ENCODE peak calls at places on chromosomes 4 and X, in eight cellular contexts. One of them, this sample, is unnamed.

GRCh38 chrX:136310411-136310810 is 9.6 kb downstream of the ADGRG4 start:
- DNase-seq in right atrium auricular region: no peak
- DNase-seq in right cardiac atrium: no peak
- DNase-seq in tibial artery: no peak
- DNase-seq in IMR-90: peak; percentile 1
- DNase-seq in transverse colon: no peak
- DNase-seq in pancreas: no peak
- DNase-seq in Peyer's patch: no peak
- DNase-seq in this sample: peak; percentile 55

GRCh38 chr4:167868163-167868562 is 224.2 kb upstream of the ANXA10 start:
- DNase-seq in right atrium auricular region: no peak
- DNase-seq in right cardiac atrium: no peak
- DNase-seq in tibial artery: no peak
- DNase-seq in IMR-90: peak; percentile 34
- DNase-seq in transverse colon: no peak
- DNase-seq in pancreas: no peak
- DNase-seq in Peyer's patch: no peak
- DNase-seq in this sample: peak; percentile 22

GRCh38 chr4:3311095-3311372 is 18.2 kb downstream of the RGS12 start:
- DNase-seq in right atrium auricular region: peak; percentile 40
- DNase-seq in right cardiac atrium: peak; percentile 22
- DNase-seq in tibial artery: peak; percentile 31
- DNase-seq in IMR-90: no peak
- DNase-seq in transverse colon: no peak
- DNase-seq in pancreas: no peak
- DNase-seq in Peyer's patch: no peak
- DNase-seq in this sample: no peak

GRCh38 chrX:96696462-96696861 is 11.8 kb downstream of the DIAPH2 start:
- DNase-seq in right atrium auricular region: no peak
- DNase-seq in right cardiac atrium: no peak
- DNase-seq in tibial artery: no peak
- DNase-seq in IMR-90: no peak
- DNase-seq in transverse colon: no peak
- DNase-seq in pancreas: no peak
- DNase-seq in Peyer's patch: no peak
- DNase-seq in this sample: no peak

GRCh38 chr4:95409127-95409526 is 139.6 kb downstream of the UNC5C start:
- DNase-seq in right atrium auricular region: no peak
- DNase-seq in right cardiac atrium: no peak
- DNase-seq in tibial artery: no peak
- DNase-seq in IMR-90: peak; percentile 18
- DNase-seq in transverse colon: no peak
- DNase-seq in pancreas: no peak
- DNase-seq in Peyer's patch: no peak
- DNase-seq in this sample: peak; percentile 31

GRCh38 chr4:7256989-7257810 is 64.9 kb downstream of the SORCS2 start:
- DNase-seq in right atrium auricular region: peak; percentile 64
- DNase-seq in right cardiac atrium: peak; percentile 87
- DNase-seq in tibial artery: peak; percentile 76
- DNase-seq in IMR-90: no peak
- DNase-seq in transverse colon: peak; percentile 27
- DNase-seq in pancreas: peak; percentile 87
- DNase-seq in Peyer's patch: no peak
- DNase-seq in this sample: peak; percentile 12

GRCh38 chr4:48710446-48711209 is 69.5 kb downstream of the FRYL start:
- DNase-seq in right atrium auricular region: no peak
- DNase-seq in right cardiac atrium: no peak
- DNase-seq in tibial artery: no peak
- DNase-seq in IMR-90: peak; percentile 4
- DNase-seq in transverse colon: no peak
- DNase-seq in pancreas: no peak
- DNase-seq in Peyer's patch: no peak
- DNase-seq in this sample: no peak

GRCh38 chrX:77446029-77446585 is 1.1 kb upstream of the FGF16 start:
- DNase-seq in right atrium auricular region: no peak
- DNase-seq in right cardiac atrium: peak; percentile 52
- DNase-seq in tibial artery: no peak
- DNase-seq in IMR-90: no peak
- DNase-seq in transverse colon: peak; percentile 10
- DNase-seq in pancreas: peak; percentile 27
- DNase-seq in Peyer's patch: peak; percentile 40
- DNase-seq in this sample: no peak

GRCh38 chr4:155552180-155552579 is 114.5 kb upstream of the GUCY1A1 start:
- DNase-seq in right atrium auricular region: no peak
- DNase-seq in right cardiac atrium: no peak
- DNase-seq in tibial artery: no peak
- DNase-seq in IMR-90: peak; percentile 81
- DNase-seq in transverse colon: no peak
- DNase-seq in pancreas: no peak
- DNase-seq in Peyer's patch: no peak
- DNase-seq in this sample: peak; percentile 89

GRCh38 chrX:41923925-41924693 is 755 bp upstream of the CASK start:
- DNase-seq in right atrium auricular region: no peak
- DNase-seq in right cardiac atrium: peak; percentile 30
- DNase-seq in tibial artery: peak; percentile 54
- DNase-seq in IMR-90: peak; percentile 26
- DNase-seq in transverse colon: peak; percentile 51
- DNase-seq in pancreas: no peak
- DNase-seq in Peyer's patch: peak; percentile 49
- DNase-seq in this sample: peak; percentile 35

GRCh38 chrX:108834036-108834435 is 97.7 kb upstream of the IRS4 start:
- DNase-seq in right atrium auricular region: no peak
- DNase-seq in right cardiac atrium: no peak
- DNase-seq in tibial artery: no peak
- DNase-seq in IMR-90: no peak
- DNase-seq in transverse colon: no peak
- DNase-seq in pancreas: no peak
- DNase-seq in Peyer's patch: no peak
- DNase-seq in this sample: no peak

GRCh38 chrX:130793966-130794365 is 109.0 kb downstream of the ENOX2 start:
- DNase-seq in right atrium auricular region: no peak
- DNase-seq in right cardiac atrium: no peak
- DNase-seq in tibial artery: no peak
- DNase-seq in IMR-90: no peak
- DNase-seq in transverse colon: no peak
- DNase-seq in pancreas: no peak
- DNase-seq in Peyer's patch: no peak
- DNase-seq in this sample: no peak

GRCh38 chr4:85747871-85748491 is 273.0 kb downstream of the ARHGAP24 start:
- DNase-seq in right atrium auricular region: no peak
- DNase-seq in right cardiac atrium: no peak
- DNase-seq in tibial artery: no peak
- DNase-seq in IMR-90: peak; percentile 83
- DNase-seq in transverse colon: peak; percentile 15
- DNase-seq in pancreas: no peak
- DNase-seq in Peyer's patch: no peak
- DNase-seq in this sample: peak; percentile 88

GRCh38 chr4:123411976-123412589 is 15.5 kb downstream of the SPRY1 start:
- DNase-seq in right atrium auricular region: no peak
- DNase-seq in right cardiac atrium: no peak
- DNase-seq in tibial artery: no peak
- DNase-seq in IMR-90: no peak
- DNase-seq in transverse colon: no peak
- DNase-seq in pancreas: no peak
- DNase-seq in Peyer's patch: no peak
- DNase-seq in this sample: no peak

GRCh38 chr4:149993030-149993429 is 85.2 kb upstream of the DCLK2 start:
- DNase-seq in right atrium auricular region: no peak
- DNase-seq in right cardiac atrium: no peak
- DNase-seq in tibial artery: no peak
- DNase-seq in IMR-90: peak; percentile 52
- DNase-seq in transverse colon: no peak
- DNase-seq in pancreas: no peak
- DNase-seq in Peyer's patch: no peak
- DNase-seq in this sample: peak; percentile 61

GRCh38 chr4:23135792-23136645 is 443.3 kb downstream of the GBA3 start:
- DNase-seq in right atrium auricular region: no peak
- DNase-seq in right cardiac atrium: no peak
- DNase-seq in tibial artery: no peak
- DNase-seq in IMR-90: peak; percentile 41
- DNase-seq in transverse colon: no peak
- DNase-seq in pancreas: no peak
- DNase-seq in Peyer's patch: no peak
- DNase-seq in this sample: peak; percentile 70

GRCh38 chr4:16001484-16001858 is 38.5 kb upstream of the FGFBP2 start:
- DNase-seq in right atrium auricular region: peak; percentile 77
- DNase-seq in right cardiac atrium: peak; percentile 75
- DNase-seq in tibial artery: peak; percentile 76
- DNase-seq in IMR-90: peak; percentile 72
- DNase-seq in transverse colon: peak; percentile 48
- DNase-seq in pancreas: peak; percentile 24
- DNase-seq in Peyer's patch: no peak
- DNase-seq in this sample: peak; percentile 71

GRCh38 chrX:153723351-153724251 is 586 bp downstream of the BCAP31 start:
- DNase-seq in right atrium auricular region: no peak
- DNase-seq in right cardiac atrium: peak; percentile 75
- DNase-seq in tibial artery: no peak
- DNase-seq in IMR-90: peak; percentile 37
- DNase-seq in transverse colon: peak; percentile 55
- DNase-seq in pancreas: peak; percentile 53
- DNase-seq in Peyer's patch: peak; percentile 70
- DNase-seq in this sample: peak; percentile 35

GRCh38 chr4:1170156-1170804 is 2.1 kb downstream of the SPON2 start:
- DNase-seq in right atrium auricular region: no peak
- DNase-seq in right cardiac atrium: peak; percentile 49
- DNase-seq in tibial artery: peak; percentile 63
- DNase-seq in IMR-90: no peak
- DNase-seq in transverse colon: no peak
- DNase-seq in pancreas: no peak
- DNase-seq in Peyer's patch: no peak
- DNase-seq in this sample: no peak
- H3K4me3 ChIP-seq in right atrium auricular region: peak overlapping the region; percentile 49
- H3K4me3 ChIP-seq in right cardiac atrium: no peak overlapping the region
- H3K4me3 ChIP-seq in tibial artery: no peak overlapping the region
- H3K4me3 ChIP-seq in IMR-90: no peak overlapping the region
- H3K4me3 ChIP-seq in transverse colon: no peak overlapping the region
- H3K4me3 ChIP-seq in pancreas: no peak overlapping the region
- H3K4me3 ChIP-seq in Peyer's patch: peak overlapping the region; percentile 53
- H3K4me3 ChIP-seq in this sample: no peak overlapping the region

GRCh38 chr4:87971866-87972265 is 3.6 kb upstream of the SPP1 start:
- DNase-seq in right atrium auricular region: no peak
- DNase-seq in right cardiac atrium: no peak
- DNase-seq in tibial artery: no peak
- DNase-seq in IMR-90: no peak
- DNase-seq in transverse colon: no peak
- DNase-seq in pancreas: no peak
- DNase-seq in Peyer's patch: no peak
- DNase-seq in this sample: no peak

GRCh38 chr4:87977521-87978278 is 2.2 kb downstream of the SPP1 start:
- DNase-seq in right atrium auricular region: no peak
- DNase-seq in right cardiac atrium: no peak
- DNase-seq in tibial artery: no peak
- DNase-seq in IMR-90: no peak
- DNase-seq in transverse colon: no peak
- DNase-seq in pancreas: no peak
- DNase-seq in Peyer's patch: no peak
- DNase-seq in this sample: no peak

GRCh38 chr4:87975466-87975865 is at the start of gene SPP1:
- DNase-seq in right atrium auricular region: no peak
- DNase-seq in right cardiac atrium: no peak
- DNase-seq in tibial artery: no peak
- DNase-seq in IMR-90: peak; percentile 13
- DNase-seq in transverse colon: no peak
- DNase-seq in pancreas: no peak
- DNase-seq in Peyer's patch: no peak
- DNase-seq in this sample: peak; percentile 37

GRCh38 chr4:87974856-87975462 is 555 bp upstream of the SPP1 start:
- DNase-seq in right atrium auricular region: no peak
- DNase-seq in right cardiac atrium: no peak
- DNase-seq in tibial artery: no peak
- DNase-seq in IMR-90: peak; percentile 4
- DNase-seq in transverse colon: no peak
- DNase-seq in pancreas: peak; percentile 41
- DNase-seq in Peyer's patch: no peak
- DNase-seq in this sample: no peak

GRCh38 chr4:87973283-87974169 is 2.0 kb upstream of the SPP1 start:
- DNase-seq in right atrium auricular region: no peak
- DNase-seq in right cardiac atrium: peak; percentile 73
- DNase-seq in tibial artery: peak; percentile 68
- DNase-seq in IMR-90: peak; percentile 84
- DNase-seq in transverse colon: peak; percentile 30
- DNase-seq in pancreas: peak; percentile 53
- DNase-seq in Peyer's patch: no peak
- DNase-seq in this sample: peak; percentile 89
- H3K4me3 ChIP-seq in right atrium auricular region: no peak overlapping the region
- H3K4me3 ChIP-seq in right cardiac atrium: no peak overlapping the region
- H3K4me3 ChIP-seq in tibial artery: no peak overlapping the region
- H3K4me3 ChIP-seq in IMR-90: peak overlapping the region; percentile 34
- H3K4me3 ChIP-seq in transverse colon: no peak overlapping the region
- H3K4me3 ChIP-seq in pancreas: no peak overlapping the region
- H3K4me3 ChIP-seq in Peyer's patch: no peak overlapping the region
- H3K4me3 ChIP-seq in this sample: peak overlapping the region; percentile 17

DNA sequence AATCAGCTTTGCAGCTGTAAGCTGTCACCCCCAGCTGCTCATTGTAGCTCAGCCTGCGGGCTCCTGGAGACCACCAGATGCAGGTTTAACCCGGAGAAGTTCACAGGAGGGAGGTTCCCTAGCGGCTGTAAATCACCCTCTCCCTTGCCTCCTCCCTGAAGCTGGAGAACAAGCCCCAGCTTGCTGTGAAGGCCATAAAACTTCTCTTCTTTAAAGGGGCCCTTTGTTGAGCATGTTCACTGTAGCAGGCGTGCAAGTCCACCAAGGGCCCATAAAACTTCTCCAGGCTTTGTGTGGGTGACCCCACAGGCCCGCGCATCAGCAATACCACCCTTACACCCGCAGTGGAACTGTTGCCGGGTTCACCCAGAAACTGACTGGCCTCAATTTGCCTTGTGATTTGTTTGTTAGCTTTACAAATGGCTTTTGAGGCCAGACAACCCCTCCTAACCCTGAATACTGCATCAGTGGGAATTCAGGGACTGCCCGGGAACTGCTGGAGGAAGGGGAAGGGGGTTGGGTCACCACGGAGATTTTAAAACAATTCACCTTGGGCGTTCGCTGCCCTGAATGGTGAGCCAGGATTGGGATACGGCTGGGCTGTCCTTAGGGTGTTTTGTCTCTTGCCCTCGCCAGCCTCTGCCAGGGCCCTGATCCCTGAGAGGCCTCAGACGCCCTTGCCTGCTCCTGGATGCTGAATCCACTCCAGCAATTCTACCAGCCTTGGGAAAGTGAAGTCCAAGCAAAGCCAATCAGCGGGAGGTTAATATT is 49.5 kb upstream of the ATP6AP2 start:
- DNase-seq in right atrium auricular region: no peak
- DNase-seq in right cardiac atrium: no peak
- DNase-seq in tibial artery: no peak
- DNase-seq in IMR-90: no peak
- DNase-seq in transverse colon: no peak
- DNase-seq in pancreas: no peak
- DNase-seq in Peyer's patch: no peak
- DNase-seq in this sample: no peak
- H3K4me3 ChIP-seq in right atrium auricular region: no peak overlapping the region
- H3K4me3 ChIP-seq in right cardiac atrium: no peak overlapping the region
- H3K4me3 ChIP-seq in tibial artery: no peak overlapping the region
- H3K4me3 ChIP-seq in IMR-90: no peak overlapping the region
- H3K4me3 ChIP-seq in transverse colon: no peak overlapping the region
- H3K4me3 ChIP-seq in pancreas: no peak overlapping the region
- H3K4me3 ChIP-seq in Peyer's patch: no peak overlapping the region
- H3K4me3 ChIP-seq in this sample: no peak overlapping the region

DNA sequence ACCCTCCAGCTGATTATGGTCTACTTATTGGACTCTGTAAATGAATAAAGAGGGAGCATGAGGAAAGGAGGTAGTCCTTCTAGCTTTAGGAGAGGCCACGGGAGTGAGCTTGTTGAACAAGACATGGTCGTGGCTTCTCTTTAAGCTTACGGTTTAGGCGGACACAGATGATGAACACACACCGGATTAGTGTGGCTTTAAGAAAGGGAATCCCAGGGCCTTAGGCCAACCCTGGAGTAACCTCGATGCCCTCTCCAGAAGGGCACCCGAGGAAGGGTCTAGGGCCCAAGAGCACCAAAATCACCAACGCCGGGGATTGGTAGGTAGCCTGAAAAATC is 39.4 kb downstream of the ERVMER34-1 start:
- DNase-seq in right atrium auricular region: no peak
- DNase-seq in right cardiac atrium: no peak
- DNase-seq in tibial artery: no peak
- DNase-seq in IMR-90: no peak
- DNase-seq in transverse colon: no peak
- DNase-seq in pancreas: no peak
- DNase-seq in Peyer's patch: no peak
- DNase-seq in this sample: no peak
- H3K4me3 ChIP-seq in right atrium auricular region: peak overlapping the region; percentile 97
- H3K4me3 ChIP-seq in right cardiac atrium: peak overlapping the region; percentile 26
- H3K4me3 ChIP-seq in tibial artery: peak overlapping the region; percentile 93
- H3K4me3 ChIP-seq in IMR-90: peak overlapping the region; percentile 36
- H3K4me3 ChIP-seq in transverse colon: no peak overlapping the region
- H3K4me3 ChIP-seq in pancreas: no peak overlapping the region
- H3K4me3 ChIP-seq in Peyer's patch: peak overlapping the region; percentile 94
- H3K4me3 ChIP-seq in this sample: peak overlapping the region; percentile 33

This sample was measured in astrocyte of the spinal cord.